ENCODE peak calls at places on chromosome 7, in four cellular contexts. One of them, this sample, is unnamed.
A peak's percentile ranks its signal among the peaks of the same experiment; 100 is the strongest.

GRCh38 chr7:371779-372545 is 82.0 kb downstream of the FOXL3 start:
- DNase-seq in stimulated activated CD4-positive, alpha-beta T cell treated with anti-CD3 and anti-CD28 coated beads, Interleukin-1b, Interleukin-23, amount 100 ng/mL, for 1 hour: no peak
- DNase-seq in stimulated activated naive CD8-positive, alpha-beta T cell treated with anti-CD3 and anti-CD28 coated beads, Interleukin-15, Interleukin-2, amounts not matched to agents 100 U/mL and 50 U/mL, for 24 hours: no peak
- DNase-seq in adrenal gland: peak; percentile 10
- DNase-seq in this sample: no peak

GRCh38 chr7:119197872-119198527 is 973.5 kb downstream of the ANKRD7 start:
- DNase-seq in stimulated activated naive CD8-positive, alpha-beta T cell treated with anti-CD3 and anti-CD28 coated beads, Interleukin-15, Interleukin-2, amounts not matched to agents 100 U/mL and 50 U/mL, for 24 hours: peak; percentile 7
- DNase-seq in adrenal gland: peak; percentile 42
- DNase-seq in stimulated activated CD4-positive, alpha-beta T cell treated with anti-CD3 and anti-CD28 coated beads, Interleukin-1b, Interleukin-23, amount 100 ng/mL, for 1 hour: no peak
- DNase-seq in this sample: peak; percentile 18

GRCh38 chr7:94591185-94591584 is 64.7 kb downstream of the SGCE start:
- DNase-seq in stimulated activated naive CD8-positive, alpha-beta T cell treated with anti-CD3 and anti-CD28 coated beads, Interleukin-15, Interleukin-2, amounts not matched to agents 100 U/mL and 50 U/mL, for 24 hours: no peak
- DNase-seq in adrenal gland: no peak
- DNase-seq in stimulated activated CD4-positive, alpha-beta T cell treated with anti-CD3 and anti-CD28 coated beads, Interleukin-1b, Interleukin-23, amount 100 ng/mL, for 1 hour: no peak
- DNase-seq in this sample: no peak

GRCh38 chr7:148723846-148724245 is 25.1 kb downstream of the CUL1 start:
- DNase-seq in stimulated activated CD4-positive, alpha-beta T cell treated with anti-CD3 and anti-CD28 coated beads, Interleukin-1b, Interleukin-23, amount 100 ng/mL, for 1 hour: no peak
- DNase-seq in stimulated activated naive CD8-positive, alpha-beta T cell treated with anti-CD3 and anti-CD28 coated beads, Interleukin-15, Interleukin-2, amounts not matched to agents 100 U/mL and 50 U/mL, for 24 hours: no peak
- DNase-seq in adrenal gland: no peak
- DNase-seq in this sample: no peak

GRCh38 chr7:14195079-14195478 is 205.6 kb upstream of the ETV1 start:
- DNase-seq in stimulated activated CD4-positive, alpha-beta T cell treated with anti-CD3 and anti-CD28 coated beads, Interleukin-1b, Interleukin-23, amount 100 ng/mL, for 1 hour: no peak
- DNase-seq in adrenal gland: no peak
- DNase-seq in stimulated activated naive CD8-positive, alpha-beta T cell treated with anti-CD3 and anti-CD28 coated beads, Interleukin-15, Interleukin-2, amounts not matched to agents 100 U/mL and 50 U/mL, for 24 hours: no peak
- DNase-seq in this sample: no peak

GRCh38 chr7:139734395-139734794 is 43.4 kb downstream of the HIPK2 start:
- DNase-seq in adrenal gland: peak; percentile 48
- DNase-seq in stimulated activated CD4-positive, alpha-beta T cell treated with anti-CD3 and anti-CD28 coated beads, Interleukin-1b, Interleukin-23, amount 100 ng/mL, for 1 hour: no peak
- DNase-seq in stimulated activated naive CD8-positive, alpha-beta T cell treated with anti-CD3 and anti-CD28 coated beads, Interleukin-15, Interleukin-2, amounts not matched to agents 100 U/mL and 50 U/mL, for 24 hours: no peak
- DNase-seq in this sample: peak; percentile 90

GRCh38 chr7:158431055-158431940 is 156.3 kb downstream of the PTPRN2 start:
- DNase-seq in stimulated activated naive CD8-positive, alpha-beta T cell treated with anti-CD3 and anti-CD28 coated beads, Interleukin-15, Interleukin-2, amounts not matched to agents 100 U/mL and 50 U/mL, for 24 hours: no peak
- DNase-seq in adrenal gland: no peak
- DNase-seq in stimulated activated CD4-positive, alpha-beta T cell treated with anti-CD3 and anti-CD28 coated beads, Interleukin-1b, Interleukin-23, amount 100 ng/mL, for 1 hour: no peak
- DNase-seq in this sample: no peak

GRCh38 chr7:148110097-148110868 is 480.3 kb upstream of the C7orf33 start:
- DNase-seq in stimulated activated naive CD8-positive, alpha-beta T cell treated with anti-CD3 and anti-CD28 coated beads, Interleukin-15, Interleukin-2, amounts not matched to agents 100 U/mL and 50 U/mL, for 24 hours: no peak
- DNase-seq in stimulated activated CD4-positive, alpha-beta T cell treated with anti-CD3 and anti-CD28 coated beads, Interleukin-1b, Interleukin-23, amount 100 ng/mL, for 1 hour: no peak
- DNase-seq in adrenal gland: peak; percentile 15
- DNase-seq in this sample: no peak